ENCODE peak calls at places on chromosomes 12 and 14, in four cellular contexts. One of them, this sample, is unnamed.

GRCh38 chr12:93419388-93420034 is 22.2 kb downstream of the UBE2N start:
- DNase-seq in H9: no peak
- DNase-seq in CD8-positive, alpha-beta T cell: no peak
- DNase-seq in A549: peak; percentile 59
- DNase-seq in this sample: no peak

GRCh38 chr12:99121476-99121965 is 476.4 kb downstream of the APAF1 start:
- DNase-seq in H9: no peak
- DNase-seq in CD8-positive, alpha-beta T cell: no peak
- DNase-seq in A549: no peak
- DNase-seq in this sample: no peak

GRCh38 chr14:44404599-44405349 is 102.3 kb downstream of the FSCB start:
- DNase-seq in H9: no peak
- DNase-seq in CD8-positive, alpha-beta T cell: no peak
- DNase-seq in A549: no peak
- DNase-seq in this sample: no peak

GRCh38 chr12:120748242-120748641 is 22.6 kb downstream of the ACADS start:
- DNase-seq in H9: no peak
- DNase-seq in CD8-positive, alpha-beta T cell: no peak
- DNase-seq in A549: no peak
- DNase-seq in this sample: no peak

GRCh38 chr14:20191396-20191795 is 700 bp downstream of the OR11G2 start:
- DNase-seq in H9: no peak
- DNase-seq in CD8-positive, alpha-beta T cell: no peak
- DNase-seq in A549: no peak
- DNase-seq in this sample: no peak

GRCh38 chr12:67046062-67046461 is 223.1 kb upstream of the CAND1 start:
- DNase-seq in H9: no peak
- DNase-seq in CD8-positive, alpha-beta T cell: no peak
- DNase-seq in A549: no peak
- DNase-seq in this sample: no peak

GRCh38 chr14:83208346-83208745 is 1674.7 kb upstream of the SEL1L start:
- DNase-seq in H9: no peak
- DNase-seq in CD8-positive, alpha-beta T cell: no peak
- DNase-seq in A549: peak; percentile 4
- DNase-seq in this sample: no peak

GRCh38 chr14:105325716-105326567 is 11.4 kb downstream of the PACS2 start:
- DNase-seq in H9: no peak
- DNase-seq in CD8-positive, alpha-beta T cell: no peak
- DNase-seq in A549: no peak
- DNase-seq in this sample: no peak

GRCh38 chr12:84912191-84913142 is at the start of gene SLC6A15:
- DNase-seq in H9: peak; percentile 89
- DNase-seq in CD8-positive, alpha-beta T cell: no peak
- DNase-seq in A549: peak; percentile 85
- DNase-seq in this sample: peak; percentile 68

GRCh38 chr14:50821471-50822464 is 9.2 kb downstream of the NIN start:
- DNase-seq in H9: no peak
- DNase-seq in CD8-positive, alpha-beta T cell: peak; percentile 47
- DNase-seq in A549: no peak
- DNase-seq in this sample: peak; percentile 76

GRCh38 chr14:22875003-22875747 is 3.6 kb downstream of the LRP10 start:
- DNase-seq in H9: no peak
- DNase-seq in CD8-positive, alpha-beta T cell: no peak
- DNase-seq in A549: no peak
- DNase-seq in this sample: no peak

GRCh38 chr12:65895759-65896656 is 71.7 kb downstream of the HMGA2 start:
- DNase-seq in H9: peak; percentile 56
- DNase-seq in CD8-positive, alpha-beta T cell: no peak
- DNase-seq in A549: peak; percentile 57
- DNase-seq in this sample: no peak

GRCh38 chr14:65237956-65238355 is 135.6 kb upstream of the MAX start:
- DNase-seq in H9: no peak
- DNase-seq in CD8-positive, alpha-beta T cell: no peak
- DNase-seq in A549: no peak
- DNase-seq in this sample: no peak

GRCh38 chr14:95046711-95047681 is 110.3 kb downstream of the DICER1 start:
- DNase-seq in H9: peak; percentile 18
- DNase-seq in CD8-positive, alpha-beta T cell: no peak
- DNase-seq in A549: no peak
- DNase-seq in this sample: peak; percentile 51

DNA sequence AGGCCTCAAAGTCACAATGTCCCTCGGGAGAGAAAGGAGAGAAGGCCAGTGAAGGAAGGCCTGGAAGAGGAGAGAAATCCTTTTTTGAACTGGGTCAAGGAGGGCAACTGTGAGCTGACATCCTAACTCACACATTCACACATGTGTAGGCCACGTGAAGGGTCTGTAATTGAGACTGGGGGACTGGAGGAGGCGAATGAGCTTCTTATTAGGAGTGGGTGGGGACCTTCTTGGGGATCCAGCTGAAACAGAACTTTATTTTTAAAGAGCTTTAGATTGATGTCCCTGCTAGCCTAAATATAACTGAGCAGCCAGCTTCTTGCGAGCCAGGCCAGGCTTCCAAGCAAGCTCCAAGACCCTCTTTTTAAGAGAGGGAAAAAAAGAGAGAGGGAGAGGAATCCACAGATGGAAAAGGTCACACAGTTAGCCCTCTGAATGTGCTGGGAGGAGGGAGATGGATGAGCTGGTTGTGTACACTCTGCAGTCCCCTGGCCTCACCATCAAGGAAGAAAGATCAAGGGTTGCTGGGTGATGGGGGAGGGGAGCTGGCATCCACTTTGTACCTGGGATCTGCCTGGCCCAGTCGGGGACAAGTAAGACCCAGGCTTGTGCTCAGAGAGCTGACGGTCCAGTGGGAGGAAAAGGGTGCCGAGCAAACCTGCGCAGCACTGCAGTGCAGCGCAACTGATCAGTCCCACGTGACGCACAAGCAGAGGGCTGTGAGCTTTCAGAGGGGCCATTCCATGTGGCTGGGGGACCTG is 154.6 kb downstream of the ZFP36L1 start:
- DNase-seq in H9: peak; percentile 10
- DNase-seq in CD8-positive, alpha-beta T cell: no peak
- DNase-seq in A549: no peak
- DNase-seq in this sample: peak; percentile 45
- H3K4me1 ChIP-seq in H9: peaks cover 5% of the 10 kb centered on the region
- H3K4me1 ChIP-seq in CD8-positive, alpha-beta T cell: peaks cover 23% of the 10 kb centered on the region
- H3K4me1 ChIP-seq in A549: peaks cover 13% of the 10 kb centered on the region
- H3K4me1 ChIP-seq in this sample: peaks cover 24% of the 10 kb centered on the region

GRCh38 chr12:11833174-11833895 is 183.9 kb downstream of the ETV6 start:
- DNase-seq in H9: peak; percentile 12
- DNase-seq in CD8-positive, alpha-beta T cell: no peak
- DNase-seq in A549: no peak
- DNase-seq in this sample: no peak
- H3K4me1 ChIP-seq in H9: peaks cover 2% of the 10 kb centered on the region
- H3K4me1 ChIP-seq in CD8-positive, alpha-beta T cell: no peaks in the 10 kb centered on the region
- H3K4me1 ChIP-seq in A549: peaks cover 18% of the 10 kb centered on the region
- H3K4me1 ChIP-seq in this sample: peaks cover 66% of the 10 kb centered on the region

GRCh38 chr14:30034049-30034635 is 106.5 kb upstream of the PRKD1 start:
- DNase-seq in H9: peak; percentile 39
- DNase-seq in CD8-positive, alpha-beta T cell: no peak
- DNase-seq in A549: no peak
- DNase-seq in this sample: no peak
- H3K4me1 ChIP-seq in H9: no peaks in the 10 kb centered on the region
- H3K4me1 ChIP-seq in CD8-positive, alpha-beta T cell: no peaks in the 10 kb centered on the region
- H3K4me1 ChIP-seq in A549: no peaks in the 10 kb centered on the region
- H3K4me1 ChIP-seq in this sample: no peaks in the 10 kb centered on the region

GRCh38 chr14:58297412-58297761 is 968 bp upstream of the ARID4A start:
- DNase-seq in H9: no peak
- DNase-seq in CD8-positive, alpha-beta T cell: no peak
- DNase-seq in A549: no peak
- DNase-seq in this sample: peak; percentile 66
- H3K4me1 ChIP-seq in H9: no peaks in the 10 kb centered on the region
- H3K4me1 ChIP-seq in CD8-positive, alpha-beta T cell: peaks cover 45% of the 10 kb centered on the region
- H3K4me1 ChIP-seq in A549: peaks cover 23% of the 10 kb centered on the region
- H3K4me1 ChIP-seq in this sample: peaks cover 46% of the 10 kb centered on the region

DNA sequence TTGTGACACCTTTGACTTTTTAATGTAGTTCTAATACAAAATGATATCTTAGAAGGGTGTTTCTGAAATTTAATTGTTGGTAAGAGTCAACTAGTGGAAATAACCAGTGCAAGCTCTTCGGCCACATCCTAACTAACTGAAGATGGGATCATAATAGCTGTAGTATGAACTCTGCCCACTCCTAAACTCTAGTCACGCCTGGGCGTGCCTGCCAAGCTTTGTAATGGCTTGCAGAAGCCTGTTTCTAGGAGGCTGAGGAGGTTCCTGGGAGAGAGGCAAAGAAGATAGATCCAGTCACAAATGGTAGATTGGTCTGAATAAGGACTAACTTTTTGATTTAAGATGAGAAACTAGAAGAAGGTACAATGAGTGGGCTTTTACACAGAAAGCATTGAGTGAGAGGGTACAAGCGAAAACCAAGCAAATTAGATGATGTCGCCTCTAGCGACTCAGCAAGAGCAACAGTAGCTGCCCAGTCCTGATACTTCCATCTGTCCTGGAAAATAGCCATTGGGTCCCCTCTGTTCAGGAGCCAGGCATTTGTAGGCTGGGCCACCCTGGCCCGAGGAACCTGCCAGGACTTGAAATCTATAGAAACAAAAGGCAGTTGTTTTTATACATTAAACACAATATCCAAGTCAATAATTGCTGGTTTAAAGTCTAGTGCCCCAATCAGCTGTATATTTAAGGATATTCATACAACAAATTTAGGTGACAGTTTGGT is 148.8 kb downstream of the SLC38A4 start:
- DNase-seq in H9: no peak
- DNase-seq in CD8-positive, alpha-beta T cell: no peak
- DNase-seq in A549: no peak
- DNase-seq in this sample: no peak
- H3K4me1 ChIP-seq in H9: peaks cover 7% of the 10 kb centered on the region
- H3K4me1 ChIP-seq in CD8-positive, alpha-beta T cell: no peaks in the 10 kb centered on the region
- H3K4me1 ChIP-seq in A549: peaks cover 38% of the 10 kb centered on the region
- H3K4me1 ChIP-seq in this sample: no peaks in the 10 kb centered on the region

GRCh38 chr12:6204533-6205143 is 4.4 kb downstream of the CD9 start:
- DNase-seq in H9: no peak
- DNase-seq in CD8-positive, alpha-beta T cell: no peak
- DNase-seq in A549: no peak
- DNase-seq in this sample: no peak
- H3K4me1 ChIP-seq in H9: peaks cover 42% of the 10 kb centered on the region
- H3K4me1 ChIP-seq in CD8-positive, alpha-beta T cell: peaks cover 21% of the 10 kb centered on the region
- H3K4me1 ChIP-seq in A549: peaks cover 30% of the 10 kb centered on the region
- H3K4me1 ChIP-seq in this sample: peaks cover 73% of the 10 kb centered on the region

DNA sequence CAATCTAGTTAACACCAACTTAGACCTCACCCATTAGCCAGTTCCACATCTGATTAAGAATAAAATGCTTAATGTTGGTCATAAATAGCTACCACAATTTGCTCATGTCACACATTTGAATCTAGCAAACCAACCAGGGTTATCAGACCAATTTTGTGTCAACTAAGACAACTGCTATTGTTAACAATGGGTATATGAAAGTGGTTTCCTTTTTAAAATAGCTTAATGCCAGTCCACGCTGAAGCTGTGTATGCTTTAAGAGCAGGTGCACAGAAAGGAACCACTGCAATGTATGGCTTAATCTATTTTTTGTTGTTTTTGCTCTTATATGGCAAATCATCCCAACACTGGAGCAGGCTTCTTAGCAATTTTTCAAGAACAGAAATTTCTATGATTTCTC is 45.6 kb upstream of the SELPLG start:
- DNase-seq in H9: no peak
- DNase-seq in CD8-positive, alpha-beta T cell: no peak
- DNase-seq in A549: no peak
- DNase-seq in this sample: no peak
- H3K4me1 ChIP-seq in H9: peaks cover 2% of the 10 kb centered on the region
- H3K4me1 ChIP-seq in CD8-positive, alpha-beta T cell: no peaks in the 10 kb centered on the region
- H3K4me1 ChIP-seq in A549: peaks cover 20% of the 10 kb centered on the region
- H3K4me1 ChIP-seq in this sample: peaks cover 5% of the 10 kb centered on the region

DNA sequence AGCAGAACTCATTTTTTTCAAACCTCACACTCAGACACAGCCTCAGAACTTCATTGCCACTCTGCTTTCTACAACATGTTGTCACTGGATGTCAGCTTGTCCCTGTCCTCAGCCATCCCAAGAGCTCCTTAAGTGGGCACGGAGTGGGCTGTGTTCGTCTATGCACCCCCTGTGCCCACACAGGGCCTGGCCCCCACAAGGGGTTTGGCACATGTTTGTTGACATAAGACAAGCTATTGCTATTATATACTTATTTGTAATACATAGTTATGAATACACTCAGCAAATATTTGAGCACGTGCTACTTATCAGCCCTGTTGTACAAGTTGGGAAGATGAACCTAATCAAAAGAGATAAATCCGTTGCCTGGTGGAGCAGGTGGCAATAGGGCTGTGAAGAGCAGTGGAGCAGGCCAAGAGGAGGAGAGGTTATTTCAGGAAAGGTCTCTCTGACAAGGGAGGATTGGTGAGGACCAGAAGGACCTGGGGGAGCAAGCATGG is 4.3 kb upstream of the BDKRB1 start:
- DNase-seq in H9: no peak
- DNase-seq in CD8-positive, alpha-beta T cell: no peak
- DNase-seq in A549: no peak
- DNase-seq in this sample: no peak
- H3K4me1 ChIP-seq in H9: peaks cover 3% of the 10 kb centered on the region
- H3K4me1 ChIP-seq in CD8-positive, alpha-beta T cell: no peaks in the 10 kb centered on the region
- H3K4me1 ChIP-seq in A549: peaks cover 73% of the 10 kb centered on the region
- H3K4me1 ChIP-seq in this sample: no peaks in the 10 kb centered on the region

This sample was measured in upper lobe of right lung.